ENCODE peak calls at places on chromosome 5, in five cellular contexts. One of them, this sample, is unnamed.
A peak's percentile ranks its signal among the peaks of the same experiment; 100 is the strongest.

GRCh38 chr5:5141625-5142527 is 1.7 kb downstream of the ADAMTS16 start:
- DNase-seq in stomach: peak; percentile 68
- DNase-seq in suprapubic skin: no peak
- DNase-seq in sigmoid colon: peak; percentile 65
- DNase-seq in transverse colon: peak; percentile 32
- DNase-seq in this sample: peak; percentile 67

GRCh38 chr5:149677721-149678120 is 52.4 kb upstream of the PPARGC1B start:
- DNase-seq in stomach: no peak
- DNase-seq in suprapubic skin: no peak
- DNase-seq in sigmoid colon: peak; percentile 70
- DNase-seq in transverse colon: peak; percentile 34
- DNase-seq in this sample: no peak

GRCh38 chr5:10645146-10645545 is 81.3 kb downstream of the ANKRD33B start:
- DNase-seq in stomach: peak; percentile 9
- DNase-seq in suprapubic skin: no peak
- DNase-seq in sigmoid colon: no peak
- DNase-seq in transverse colon: no peak
- DNase-seq in this sample: no peak

GRCh38 chr5:151347364-151347763 is at the start of gene SLC36A2:
- DNase-seq in stomach: no peak
- DNase-seq in suprapubic skin: no peak
- DNase-seq in sigmoid colon: no peak
- DNase-seq in transverse colon: no peak
- DNase-seq in this sample: no peak

GRCh38 chr5:73902327-73903051 is 276.5 kb downstream of the ARHGEF28 start:
- DNase-seq in stomach: no peak
- DNase-seq in suprapubic skin: no peak
- DNase-seq in sigmoid colon: no peak
- DNase-seq in transverse colon: no peak
- DNase-seq in this sample: no peak

GRCh38 chr5:61582421-61582820 is 250.4 kb downstream of the ZSWIM6 start:
- DNase-seq in stomach: no peak
- DNase-seq in suprapubic skin: no peak
- DNase-seq in sigmoid colon: no peak
- DNase-seq in transverse colon: no peak
- DNase-seq in this sample: no peak

GRCh38 chr5:43631182-43631910 is 28.4 kb downstream of the NNT start:
- DNase-seq in stomach: peak; percentile 34
- DNase-seq in suprapubic skin: no peak
- DNase-seq in sigmoid colon: peak; percentile 71
- DNase-seq in transverse colon: peak; percentile 19
- DNase-seq in this sample: peak; percentile 77

GRCh38 chr5:590343-590742 is 21.8 kb upstream of the CEP72 start:
- DNase-seq in stomach: no peak
- DNase-seq in suprapubic skin: no peak
- DNase-seq in sigmoid colon: no peak
- DNase-seq in transverse colon: no peak
- DNase-seq in this sample: no peak

GRCh38 chr5:179293276-179293675 is 52.0 kb downstream of the ADAMTS2 start:
- DNase-seq in stomach: no peak
- DNase-seq in suprapubic skin: peak; percentile 66
- DNase-seq in sigmoid colon: peak; percentile 50
- DNase-seq in transverse colon: no peak
- DNase-seq in this sample: no peak

GRCh38 chr5:66814146-66814991 is 218.2 kb downstream of the MAST4 start:
- DNase-seq in stomach: no peak
- DNase-seq in suprapubic skin: no peak
- DNase-seq in sigmoid colon: no peak
- DNase-seq in transverse colon: peak; percentile 37
- DNase-seq in this sample: peak; percentile 59

GRCh38 chr5:13536921-13537320 is 407.6 kb downstream of the DNAH5 start:
- DNase-seq in stomach: no peak
- DNase-seq in suprapubic skin: no peak
- DNase-seq in sigmoid colon: no peak
- DNase-seq in transverse colon: no peak
- DNase-seq in this sample: no peak

GRCh38 chr5:67998709-67999251 is 216.8 kb upstream of the PIK3R1 start:
- DNase-seq in stomach: no peak
- DNase-seq in suprapubic skin: peak; percentile 85
- DNase-seq in sigmoid colon: peak; percentile 81
- DNase-seq in transverse colon: peak; percentile 50
- DNase-seq in this sample: peak; percentile 54

GRCh38 chr5:77781076-77781475 is 4.9 kb upstream of the TBCA start:
- DNase-seq in stomach: no peak
- DNase-seq in suprapubic skin: no peak
- DNase-seq in sigmoid colon: no peak
- DNase-seq in transverse colon: no peak
- DNase-seq in this sample: no peak

GRCh38 chr5:16934123-16934522 is 2.0 kb downstream of the MYO10 start:
- DNase-seq in stomach: peak; percentile 74
- DNase-seq in suprapubic skin: peak; percentile 73
- DNase-seq in sigmoid colon: peak; percentile 69
- DNase-seq in transverse colon: peak; percentile 79
- DNase-seq in this sample: peak; percentile 49

GRCh38 chr5:89315194-89315593 is 432.2 kb upstream of the MEF2C start:
- DNase-seq in stomach: no peak
- DNase-seq in suprapubic skin: no peak
- DNase-seq in sigmoid colon: no peak
- DNase-seq in transverse colon: no peak
- DNase-seq in this sample: no peak

GRCh38 chr5:147956064-147956841 is 49.9 kb upstream of the C5orf46 start:
- DNase-seq in stomach: no peak
- DNase-seq in suprapubic skin: no peak
- DNase-seq in sigmoid colon: no peak
- DNase-seq in transverse colon: no peak
- DNase-seq in this sample: no peak

GRCh38 chr5:137096149-137097103 is 402.7 kb downstream of the SPOCK1 start:
- DNase-seq in stomach: no peak
- DNase-seq in suprapubic skin: no peak
- DNase-seq in sigmoid colon: no peak
- DNase-seq in transverse colon: no peak
- DNase-seq in this sample: no peak

GRCh38 chr5:158174918-158175663 is 316.1 kb upstream of the CLINT1 start:
- DNase-seq in stomach: peak; percentile 67
- DNase-seq in suprapubic skin: peak; percentile 73
- DNase-seq in sigmoid colon: peak; percentile 84
- DNase-seq in transverse colon: peak; percentile 77
- DNase-seq in this sample: peak; percentile 96

GRCh38 chr5:130237721-130238120 is 333.5 kb downstream of the CHSY3 start:
- DNase-seq in stomach: no peak
- DNase-seq in suprapubic skin: no peak
- DNase-seq in sigmoid colon: no peak
- DNase-seq in transverse colon: no peak
- DNase-seq in this sample: no peak

GRCh38 chr5:68659876-68660275 is 433.9 kb upstream of the SLC30A5 start:
- DNase-seq in stomach: no peak
- DNase-seq in suprapubic skin: no peak
- DNase-seq in sigmoid colon: no peak
- DNase-seq in transverse colon: no peak
- DNase-seq in this sample: no peak

GRCh38 chr5:170854550-170854949 is 7.3 kb upstream of the RANBP17 start:
- DNase-seq in stomach: no peak
- DNase-seq in suprapubic skin: no peak
- DNase-seq in sigmoid colon: no peak
- DNase-seq in transverse colon: no peak
- DNase-seq in this sample: no peak

GRCh38 chr5:155150012-155150411 is 136.5 kb downstream of the KIF4B start:
- DNase-seq in stomach: no peak
- DNase-seq in suprapubic skin: no peak
- DNase-seq in sigmoid colon: no peak
- DNase-seq in transverse colon: no peak
- DNase-seq in this sample: no peak

GRCh38 chr5:9605459-9605858 is 24.7 kb downstream of the TAS2R1 start:
- DNase-seq in stomach: no peak
- DNase-seq in suprapubic skin: no peak
- DNase-seq in sigmoid colon: no peak
- DNase-seq in transverse colon: no peak
- DNase-seq in this sample: no peak

GRCh38 chr5:102678267-102679058 is 76.6 kb upstream of the PAM start:
- DNase-seq in stomach: no peak
- DNase-seq in suprapubic skin: no peak
- DNase-seq in sigmoid colon: no peak
- DNase-seq in transverse colon: no peak
- DNase-seq in this sample: no peak

GRCh38 chr5:138241688-138242547 is 28.8 kb upstream of the CDC23 start:
- DNase-seq in stomach: peak; percentile 35
- DNase-seq in suprapubic skin: no peak
- DNase-seq in sigmoid colon: peak; percentile 62
- DNase-seq in transverse colon: no peak
- DNase-seq in this sample: no peak

GRCh38 chr5:96919754-96920197 is 16.1 kb upstream of the LNPEP start:
- DNase-seq in stomach: no peak
- DNase-seq in suprapubic skin: no peak
- DNase-seq in sigmoid colon: no peak
- DNase-seq in transverse colon: no peak
- DNase-seq in this sample: no peak

GRCh38 chr5:160774646-160775313 is 77.2 kb downstream of the ATP10B start:
- DNase-seq in stomach: no peak
- DNase-seq in suprapubic skin: no peak
- DNase-seq in sigmoid colon: no peak
- DNase-seq in transverse colon: no peak
- DNase-seq in this sample: no peak

GRCh38 chr5:143606043-143606752 is 202.7 kb upstream of the NR3C1 start:
- DNase-seq in stomach: no peak
- DNase-seq in suprapubic skin: no peak
- DNase-seq in sigmoid colon: no peak
- DNase-seq in transverse colon: no peak
- DNase-seq in this sample: no peak

GRCh38 chr5:176181271-176181855 is 56.9 kb upstream of the SIMC1 start:
- DNase-seq in stomach: no peak
- DNase-seq in suprapubic skin: no peak
- DNase-seq in sigmoid colon: no peak
- DNase-seq in transverse colon: no peak
- DNase-seq in this sample: no peak
- H3K27me3 ChIP-seq in stomach: peaks cover 14% of the 10 kb centered on the region
- H3K27me3 ChIP-seq in suprapubic skin: peaks cover 51% of the 10 kb centered on the region
- H3K27me3 ChIP-seq in sigmoid colon: peaks cover 32% of the 10 kb centered on the region
- H3K27me3 ChIP-seq in transverse colon: peaks cover 8% of the 10 kb centered on the region
- H3K27me3 ChIP-seq in this sample: no peaks in the 10 kb centered on the region

GRCh38 chr5:173662896-173663809 is 46.7 kb upstream of the BOD1 start:
- DNase-seq in stomach: no peak
- DNase-seq in suprapubic skin: no peak
- DNase-seq in sigmoid colon: no peak
- DNase-seq in transverse colon: no peak
- DNase-seq in this sample: no peak

GRCh38 chr5:173665326-173665725 is 48.9 kb upstream of the BOD1 start:
- DNase-seq in stomach: no peak
- DNase-seq in suprapubic skin: no peak
- DNase-seq in sigmoid colon: no peak
- DNase-seq in transverse colon: no peak
- DNase-seq in this sample: no peak

GRCh38 chr5:173667702-173668101 is 51.3 kb upstream of the BOD1 start:
- DNase-seq in stomach: no peak
- DNase-seq in suprapubic skin: no peak
- DNase-seq in sigmoid colon: no peak
- DNase-seq in transverse colon: no peak
- DNase-seq in this sample: no peak

GRCh38 chr5:173660481-173661280 is 44.2 kb upstream of the BOD1 start:
- DNase-seq in stomach: peak; percentile 4
- DNase-seq in suprapubic skin: no peak
- DNase-seq in sigmoid colon: no peak
- DNase-seq in transverse colon: no peak
- DNase-seq in this sample: no peak

DNA sequence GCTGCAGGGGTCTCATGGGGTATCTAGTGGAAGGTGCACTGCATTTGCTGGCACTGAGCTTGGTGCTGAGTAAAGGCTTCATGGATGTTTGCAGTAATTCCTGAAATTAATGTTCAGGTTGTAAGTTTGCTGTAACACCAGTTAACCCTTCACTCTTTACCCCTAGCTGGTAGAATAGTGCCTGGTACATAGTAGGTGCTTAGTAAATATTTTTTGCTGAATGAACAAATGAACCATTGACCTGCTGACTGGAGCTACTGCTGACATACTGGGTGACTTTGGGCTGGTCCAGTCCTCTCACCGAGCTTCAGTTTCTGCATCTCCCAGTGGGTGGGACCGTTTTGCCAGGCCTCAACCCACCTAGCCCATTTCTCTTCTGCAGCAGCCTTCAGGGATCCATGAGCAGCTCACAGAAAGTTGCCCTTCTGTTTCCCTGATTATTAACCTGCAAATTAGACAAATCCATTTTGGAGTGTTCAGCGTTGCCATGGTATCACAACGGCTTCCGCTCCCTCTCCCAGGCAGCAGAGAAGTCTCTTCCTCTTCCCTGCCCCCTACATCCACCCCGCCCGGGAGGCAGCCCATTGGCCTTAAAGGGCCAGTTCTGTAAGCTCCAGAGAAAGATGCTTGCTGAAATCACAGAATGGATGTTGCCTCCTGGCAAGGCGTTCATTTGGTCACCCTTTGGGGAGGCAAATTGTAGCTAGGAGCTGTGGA is 47.5 kb upstream of the BOD1 start:
- DNase-seq in stomach: no peak
- DNase-seq in suprapubic skin: no peak
- DNase-seq in sigmoid colon: no peak
- DNase-seq in transverse colon: no peak
- DNase-seq in this sample: no peak
- TF ChIP-seq EP300 in stomach: no peak
- TF ChIP-seq EP300 in suprapubic skin: no peak
- TF ChIP-seq EP300 in sigmoid colon: no peak
- TF ChIP-seq EP300 in transverse colon: no peak
- TF ChIP-seq EP300 in this sample: no peak

DNA sequence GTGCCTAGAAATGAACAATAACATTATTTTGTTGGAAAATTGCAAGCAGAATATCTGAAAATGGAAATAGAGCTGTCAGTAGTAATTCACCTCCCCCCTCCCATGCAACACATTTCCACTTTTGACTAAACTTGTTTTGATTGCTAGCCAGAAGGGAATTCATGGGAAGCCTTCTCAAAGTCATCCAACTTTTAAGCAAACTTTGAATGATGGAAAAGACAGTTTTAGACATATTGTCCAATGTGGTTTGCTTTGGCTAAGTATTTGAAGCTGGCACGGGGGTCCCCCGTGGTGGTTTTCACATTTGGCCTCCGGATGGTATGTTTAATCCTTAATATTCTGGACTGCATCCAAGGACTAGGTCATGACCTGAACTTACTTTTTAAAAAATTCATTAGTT is 7.5 kb downstream of the NR2F1 start:
- DNase-seq in stomach: no peak
- DNase-seq in suprapubic skin: no peak
- DNase-seq in sigmoid colon: no peak
- DNase-seq in transverse colon: no peak
- DNase-seq in this sample: no peak
- H3K27me3 ChIP-seq in stomach: peaks cover 85% of the 10 kb centered on the region
- H3K27me3 ChIP-seq in suprapubic skin: peaks cover 57% of the 10 kb centered on the region
- H3K27me3 ChIP-seq in sigmoid colon: peaks cover 56% of the 10 kb centered on the region
- H3K27me3 ChIP-seq in transverse colon: peaks cover 96% of the 10 kb centered on the region
- H3K27me3 ChIP-seq in this sample: no peaks in the 10 kb centered on the region

DNA sequence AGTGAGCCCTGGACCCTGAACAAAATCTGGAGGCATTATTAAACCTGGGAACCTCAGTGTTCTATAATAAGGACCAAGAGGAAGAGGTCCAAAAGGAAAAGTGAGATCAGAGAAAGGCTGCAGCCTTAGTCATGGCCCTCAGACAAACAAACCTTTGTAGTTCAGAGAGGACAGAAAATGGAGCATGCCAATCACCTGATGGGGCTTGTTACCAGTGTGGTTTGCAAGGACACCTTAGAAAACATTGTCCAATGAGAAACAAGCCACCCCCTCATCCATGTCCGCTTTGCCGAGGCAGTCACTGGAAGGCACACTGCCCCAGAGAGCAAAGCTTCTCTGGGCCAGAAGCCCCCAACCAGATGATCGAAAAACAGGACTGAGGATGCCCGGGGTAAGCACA is 254.8 kb downstream of the CDH10 start:
- DNase-seq in stomach: no peak
- DNase-seq in suprapubic skin: no peak
- DNase-seq in sigmoid colon: no peak
- DNase-seq in transverse colon: no peak
- DNase-seq in this sample: no peak
- TF ChIP-seq EP300 in stomach: no peak
- TF ChIP-seq EP300 in suprapubic skin: no peak
- TF ChIP-seq EP300 in sigmoid colon: no peak
- TF ChIP-seq EP300 in transverse colon: no peak
- TF ChIP-seq EP300 in this sample: no peak